ENCODE peak calls at places on chromosome 4, in four cellular contexts. A is Peyer's patch, X is testis, E is astrocyte. T is an unnamed sample.

GRCh38 chr4:22695917-22696316 is 3.2 kb downstream of the GBA3 start:
- DNase-seq in A (no peak), X (peak; percentile 37), E (no peak), T (no peak)

GRCh38 chr4:83328486-83328885 is 6.2 kb downstream of the HPSE start:
- DNase-seq in A (no peak), X (no peak), E (no peak), T (no peak)

GRCh38 chr4:13498464-13498863 is 14.3 kb upstream of the RAB28 start:
- DNase-seq in A (no peak), X (no peak), E (no peak), T (no peak)

GRCh38 chr4:145531193-145531592 is 49.5 kb downstream of the SMAD1 start:
- DNase-seq in A (no peak), X (no peak), E (no peak), T (no peak)

GRCh38 chr4:2787230-2788100 is 5.4 kb upstream of the SH3BP2 start:
- DNase-seq in A (peak; percentile 82), X (peak; percentile 66), E (no peak), T (no peak)

GRCh38 chr4:176376032-176376614 is 56.4 kb downstream of the SPCS3 start:
- DNase-seq in A (no peak), X (no peak), E (peak; percentile 13), T (peak; percentile 61)

GRCh38 chr4:89661490-89661889 is 175.5 kb downstream of the SNCA start:
- DNase-seq in A (no peak), X (no peak), E (peak; percentile 66), T (peak; percentile 58)

GRCh38 chr4:145545538-145546224 is 64.0 kb downstream of the SMAD1 start:
- DNase-seq in A (no peak), X (peak; percentile 20), E (peak; percentile 95), T (peak; percentile 97)

GRCh38 chr4:67430989-67431388 is 114.3 kb downstream of the CENPC start:
- DNase-seq in A (no peak), X (no peak), E (no peak), T (no peak)

GRCh38 chr4:152264106-152264505 is 271.8 kb downstream of the FBXW7 start:
- DNase-seq in A (no peak), X (no peak), E (no peak), T (no peak)

GRCh38 chr4:156248921-156249320 is 295.3 kb upstream of the CTSO start:
- DNase-seq in A (no peak), X (no peak), E (no peak), T (no peak)

GRCh38 chr4:146041139-146042004 is 102.7 kb upstream of the ZNF827 start:
- DNase-seq in A (no peak), X (no peak), E (no peak), T (no peak)

GRCh38 chr4:7381890-7382633 is 52.7 kb downstream of the PSAPL1 start:
- DNase-seq in A (no peak), X (no peak), E (no peak), T (no peak)

GRCh38 chr4:38563703-38564490 is 100.1 kb upstream of the KLF3 start:
- DNase-seq in A (no peak), X (no peak), E (peak; percentile 13), T (peak; percentile 11)

GRCh38 chr4:139901516-139902327 is 236.1 kb downstream of the MGST2 start:
- DNase-seq in A (no peak), X (no peak), E (no peak), T (no peak)

GRCh38 chr4:118955515-118955914 is 66.9 kb downstream of the SYNPO2 start:
- DNase-seq in A (no peak), X (no peak), E (no peak), T (peak; percentile 77)

GRCh38 chr4:129972257-129972656 is 876.3 kb downstream of the C4orf33 start:
- DNase-seq in A (no peak), X (no peak), E (no peak), T (no peak)
- TF ChIP-seq CTCF in A (no peak), X (no peak), E (no peak), T (no peak)

DNA sequence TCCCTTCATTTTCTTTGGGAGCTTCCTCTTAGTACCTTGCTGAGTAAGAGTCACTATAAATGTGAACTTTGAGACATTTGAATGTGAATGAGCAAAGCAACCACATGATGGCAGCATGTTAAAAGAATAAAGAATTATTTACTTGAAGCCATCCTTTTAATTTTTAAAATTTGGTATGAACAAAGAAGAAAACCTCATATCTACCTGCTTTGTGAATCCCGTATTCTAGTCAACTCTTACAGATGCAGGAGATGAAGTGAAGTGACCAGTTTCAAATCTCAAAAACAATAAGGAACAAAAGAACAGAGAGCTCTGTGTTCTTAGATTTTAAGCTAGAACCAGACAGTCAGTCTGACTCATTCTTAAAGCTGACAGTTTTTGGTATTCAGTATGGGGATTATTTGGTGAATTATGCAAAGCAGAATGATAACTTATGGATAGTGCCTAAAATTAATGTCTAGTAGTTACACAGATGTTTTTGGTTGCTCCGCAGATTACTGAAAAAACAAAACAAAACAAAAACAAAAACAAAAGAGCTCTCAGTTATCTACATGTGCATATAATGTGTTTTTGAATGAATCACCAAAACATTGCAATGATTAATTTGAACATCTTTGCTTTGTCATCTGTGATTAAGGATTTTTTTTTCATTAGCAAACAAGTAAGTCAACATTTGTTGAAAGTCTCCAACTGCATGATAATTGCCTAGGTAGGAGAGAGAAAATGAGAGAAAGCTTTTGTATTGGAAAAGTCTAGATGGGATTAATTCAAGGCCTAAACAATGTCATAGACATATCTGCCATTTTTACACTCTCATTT is 48.2 kb upstream of the H2AZ1 start:
- DNase-seq in A (no peak), X (no peak), E (peak; percentile 38), T (peak; percentile 68)
- TF ChIP-seq CTCF in A (no peak), X (no peak), E (peak; percentile 29), T (peak; percentile 46)

DNA sequence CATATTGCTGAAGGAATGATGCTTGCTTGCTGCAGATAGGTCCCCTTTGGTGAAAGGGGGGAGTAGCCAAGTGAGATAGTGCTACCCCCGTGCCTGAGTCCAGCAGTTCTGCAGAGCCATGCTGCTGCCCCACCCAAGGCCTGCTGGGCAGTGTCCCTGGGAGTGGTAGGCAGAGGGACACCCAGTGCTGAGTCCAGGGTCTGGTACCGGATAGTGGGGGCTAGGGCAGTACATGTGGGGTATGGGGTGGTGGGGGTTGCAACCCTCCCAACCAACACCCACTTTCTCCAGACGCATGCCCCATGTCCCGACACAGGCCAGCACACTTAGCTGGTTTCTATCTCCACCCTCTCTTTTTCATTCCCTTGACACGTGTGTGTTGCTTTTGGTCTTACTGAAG is 62.0 kb upstream of the TLR2 start:
- DNase-seq in A (no peak), X (no peak), E (no peak), T (no peak)
- TF ChIP-seq CTCF in A (no peak), X (no peak), E (no peak), T (no peak)

GRCh38 chr4:47839259-47839658 is 1.4 kb upstream of the CORIN start:
- DNase-seq in A (no peak), X (peak; percentile 29), E (no peak), T (peak; percentile 50)
- TF ChIP-seq CTCF in A (no peak), X (no peak), E (peak; percentile 26), T (peak; percentile 47)

GRCh38 chr4:153676491-153676890 is 7.6 kb upstream of the TLR2 start:
- DNase-seq in A (no peak), X (no peak), E (peak; percentile 41), T (no peak)

GRCh38 chr4:153683763-153684181 is 308 bp upstream of the TLR2 start:
- DNase-seq in A (no peak), X (peak; percentile 63), E (no peak), T (no peak)

GRCh38 chr4:153676984-153677383 is 7.1 kb upstream of the TLR2 start:
- DNase-seq in A (no peak), X (no peak), E (peak; percentile 91), T (peak; percentile 87)

GRCh38 chr4:153684182-153685073 is at the start of gene TLR2:
- DNase-seq in A (peak; percentile 51), X (peak; percentile 18), E (no peak), T (peak; percentile 9)

GRCh38 chr4:153679476-153679875 is 4.6 kb upstream of the TLR2 start:
- DNase-seq in A (no peak), X (peak; percentile 21), E (no peak), T (no peak)
- TF ChIP-seq CTCF in A (no peak), X (no peak), E (no peak), T (no peak)

GRCh38 chr4:170591076-170591475 is 501.3 kb upstream of the AADAT start:
- DNase-seq in A (no peak), X (no peak), E (no peak), T (no peak)

GRCh38 chr4:170589597-170590191 is 499.9 kb upstream of the AADAT start:
- DNase-seq in A (no peak), X (no peak), E (peak; percentile 1), T (peak; percentile 22)
- TF ChIP-seq CTCF in A (no peak), X (no peak), E (peak; percentile 49), T (no peak)

T was measured in fibroblast of pulmonary artery.